ENCODE peak calls at places on chromosomes 6 and 20, in four cellular contexts. J is body of pancreas, Y is GM10248, R is left ventricle myocardium inferior. Z is an unnamed sample.

GRCh38 chr6:15309611-15310283 is 63.9 kb downstream of the JARID2 start:
- DNase-seq in J (no peak), R (no peak), Y (no peak), Z (no peak)

GRCh38 chr6:82877213-82878195 is 188.1 kb downstream of the UBE3D start:
- DNase-seq in Y (no peak), J (no peak), R (no peak), Z (no peak)

GRCh38 chr20:63100926-63101699 is 94.3 kb upstream of the BHLHE23 start:
- DNase-seq in J (no peak), R (peak; percentile 7), Y (no peak), Z (no peak)

GRCh38 chr6:39471954-39472659 is 149.6 kb upstream of the KCNK16 start:
- DNase-seq in Y (peak; percentile 18), R (no peak), J (no peak), Z (no peak)

GRCh38 chr6:65707134-65707826 is at the start of gene EYS:
- DNase-seq in Y (no peak), R (no peak), J (no peak), Z (no peak)

GRCh38 chr20:20211988-20212518 is 155.9 kb upstream of the INSM1 start:
- DNase-seq in R (no peak), Y (no peak), J (no peak), Z (no peak)

GRCh38 chr20:58717278-58718091 is 24.9 kb downstream of the NPEPL1 start:
- DNase-seq in R (peak; percentile 10), J (no peak), Y (peak; percentile 6), Z (no peak)

GRCh38 chr6:70739534-70739933 is 71.9 kb downstream of the SMAP1 start:
- DNase-seq in R (no peak), J (no peak), Y (no peak), Z (no peak)

GRCh38 chr6:157072128-157072527 is 251.2 kb downstream of the TMEM242 start:
- DNase-seq in Y (no peak), J (no peak), R (no peak), Z (no peak)

GRCh38 chr6:135993321-135993720 is 141.8 kb downstream of the PDE7B start:
- DNase-seq in Y (no peak), R (no peak), J (no peak), Z (no peak)

GRCh38 chr6:63634630-63635029 is 972 bp upstream of the PHF3 start:
- DNase-seq in J (no peak), Y (no peak), R (no peak), Z (no peak)

GRCh38 chr6:132499757-132500156 is 13.2 kb downstream of the STX7 start:
- DNase-seq in Y (no peak), R (no peak), J (no peak), Z (no peak)

GRCh38 chr6:13004610-13005009 is 288.0 kb downstream of the PHACTR1 start:
- DNase-seq in Y (no peak), R (no peak), J (no peak), Z (no peak)

GRCh38 chr6:24524801-24525200 is 30.0 kb downstream of the ALDH5A1 start:
- DNase-seq in J (no peak), Y (peak; percentile 45), R (no peak), Z (peak; percentile 45)

GRCh38 chr6:75494290-75494689 is 690 bp upstream of the FILIP1 start:
- DNase-seq in J (no peak), Y (no peak), R (no peak), Z (no peak)

GRCh38 chr6:3825851-3826581 is 23.2 kb upstream of the FAM50B start:
- DNase-seq in Y (no peak), J (peak; percentile 92), R (peak; percentile 86), Z (no peak)

GRCh38 chr20:58649288-58650180 is 1.5 kb upstream of the STX16 start:
- DNase-seq in Y (no peak), R (peak; percentile 39), J (no peak), Z (peak; percentile 48)

GRCh38 chr6:18216411-18216810 is 47.9 kb downstream of the DEK start:
- DNase-seq in J (no peak), R (no peak), Y (no peak), Z (no peak)

GRCh38 chr6:17871169-17871479 is 116.3 kb downstream of the KIF13A start:
- DNase-seq in Y (no peak), J (no peak), R (no peak), Z (no peak)

GRCh38 chr6:2768125-2768524 is 2.9 kb downstream of the WRNIP1 start:
- DNase-seq in R (no peak), Y (no peak), J (no peak), Z (no peak)

GRCh38 chr6:151205971-151206600 is 33.7 kb upstream of the AKAP12 start:
- DNase-seq in J (no peak), R (no peak), Y (no peak), Z (no peak)

GRCh38 chr20:36631651-36632050 is 14.3 kb downstream of the SLA2 start:
- DNase-seq in R (no peak), J (no peak), Y (no peak), Z (no peak)

GRCh38 chr20:59784365-59785117 is 148.9 kb downstream of the SYCP2 start:
- DNase-seq in J (no peak), R (no peak), Y (no peak), Z (no peak)

GRCh38 chr6:75791881-75792280 is 42.8 kb downstream of the MYO6 start:
- DNase-seq in R (no peak), Y (no peak), J (no peak), Z (no peak)

GRCh38 chr6:112984899-112985298 is 637.8 kb downstream of the RFPL4B start:
- DNase-seq in J (no peak), R (no peak), Y (no peak), Z (no peak)

GRCh38 chr6:23511797-23512196 is 614.2 kb upstream of the NRSN1 start:
- DNase-seq in J (no peak), Y (no peak), R (no peak), Z (no peak)

GRCh38 chr6:150334790-150335783 is 33.7 kb upstream of the IYD start:
- DNase-seq in Y (peak; percentile 47), R (no peak), J (peak; percentile 63), Z (peak; percentile 43)

GRCh38 chr20:8933391-8933807 is 135.5 kb upstream of the PLCB4 start:
- DNase-seq in J (no peak), R (no peak), Y (no peak), Z (no peak)

GRCh38 chr20:58703765-58704331 is 11.2 kb downstream of the NPEPL1 start:
- DNase-seq in Y (no peak), J (no peak), R (no peak), Z (no peak)

GRCh38 chr6:137860394-137861005 is 6.6 kb upstream of the TNFAIP3 start:
- DNase-seq in Y (no peak), J (no peak), R (no peak), Z (no peak)

GRCh38 chr6:159852877-159853276 is 37.9 kb upstream of the MAS1 start:
- DNase-seq in R (no peak), J (peak; percentile 18), Y (no peak), Z (peak; percentile 44)

GRCh38 chr6:69379518-69379917 is 417.3 kb downstream of the LMBRD1 start:
- DNase-seq in Y (no peak), J (no peak), R (no peak), Z (no peak)

GRCh38 chr20:54167909-54168872 is 5.6 kb downstream of the CYP24A1 start:
- DNase-seq in R (no peak), Y (no peak), J (no peak), Z (no peak)

DNA sequence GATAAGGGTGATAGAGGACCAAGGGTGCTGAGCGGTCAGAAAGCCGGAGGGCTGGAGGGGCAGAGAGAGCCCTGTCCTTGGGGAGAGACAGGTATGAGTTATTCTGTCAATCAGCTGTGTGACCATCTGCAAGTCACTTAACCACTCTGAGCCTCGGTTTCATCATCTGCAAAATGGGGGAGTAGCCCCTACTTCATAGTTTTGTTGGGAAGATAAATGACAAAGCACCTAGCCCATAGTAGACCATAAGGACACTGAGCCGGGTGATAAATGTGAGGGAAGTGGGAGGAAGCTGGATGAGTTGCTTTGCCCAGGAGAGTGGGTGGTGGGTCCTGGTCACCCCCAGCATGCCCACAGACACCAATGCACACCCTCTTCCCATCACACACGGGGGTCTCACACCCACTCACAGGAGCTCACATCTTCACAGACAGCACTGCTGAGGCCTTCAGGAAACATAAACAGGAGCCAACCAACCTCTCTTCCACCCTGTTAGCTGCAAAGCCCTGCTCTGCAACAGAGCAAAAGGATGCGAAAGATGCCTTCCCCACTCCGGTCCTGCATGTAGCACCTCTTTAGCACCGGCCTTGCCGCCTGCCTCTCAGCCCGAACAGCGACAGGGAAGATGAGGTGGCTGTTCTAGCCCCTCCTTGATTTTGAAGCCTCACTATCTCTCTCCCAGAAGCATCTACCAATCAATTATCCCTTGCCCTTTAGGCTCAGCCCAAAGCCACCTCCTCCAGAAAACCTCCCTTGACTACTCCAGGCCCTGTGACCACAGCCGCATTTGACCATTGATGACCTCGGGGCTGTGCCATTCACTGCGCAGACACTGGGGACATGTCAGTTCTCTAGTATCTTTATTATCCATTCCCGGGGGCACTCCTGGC is 18.9 kb downstream of the SPDEF start:
- DNase-seq in J (no peak), R (no peak), Y (no peak), Z (no peak)
- TF ChIP-seq CTCF in J (no peak), R (no peak), Y (no peak), Z (no peak)

GRCh38 chr6:36702656-36703055 is 5.0 kb downstream of the RAB44 start:
- DNase-seq in J (no peak), R (no peak), Y (no peak), Z (no peak)

GRCh38 chr6:36703081-36703606 is 5.5 kb downstream of the RAB44 start:
- DNase-seq in J (no peak), R (no peak), Y (no peak), Z (no peak)

GRCh38 chr6:36700071-36700811 is 2.6 kb downstream of the RAB44 start:
- DNase-seq in R (no peak), Y (no peak), J (no peak), Z (no peak)

GRCh38 chr6:36700812-36701211 is 3.2 kb downstream of the RAB44 start:
- DNase-seq in J (no peak), R (no peak), Y (no peak), Z (no peak)

DNA sequence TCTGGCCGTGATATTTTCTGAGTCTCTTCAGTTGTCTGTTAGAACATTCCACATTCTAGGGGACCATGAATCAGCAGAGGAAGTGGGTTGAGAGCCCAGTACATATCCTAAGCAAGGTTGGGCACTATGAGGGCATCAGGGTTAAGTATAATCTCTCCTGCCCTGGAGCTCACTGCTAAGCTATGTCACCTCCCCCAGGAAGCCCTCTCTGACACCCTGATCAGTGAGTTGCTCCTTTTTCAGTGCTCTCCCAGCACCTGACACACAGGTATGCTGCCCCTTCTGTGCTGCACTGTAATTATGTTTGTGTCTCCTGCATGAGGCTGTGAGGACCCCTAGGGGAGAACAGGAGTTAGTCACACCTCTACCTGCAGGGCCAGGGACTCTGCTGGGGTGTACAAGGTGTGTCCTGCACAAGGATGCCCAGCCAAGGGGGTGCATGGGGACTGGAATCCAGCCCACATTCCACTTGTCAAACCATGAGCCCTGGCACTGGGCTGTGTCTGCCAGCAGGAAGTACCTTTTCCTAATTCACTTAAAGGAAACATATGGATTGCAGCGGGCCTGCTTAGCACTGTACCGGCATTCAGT is 3.9 kb downstream of the RAB44 start:
- DNase-seq in J (peak; percentile 43), R (no peak), Y (no peak), Z (no peak)
- TF ChIP-seq CTCF in J (peak; percentile 47), R (no peak), Y (no peak), Z (no peak)

DNA sequence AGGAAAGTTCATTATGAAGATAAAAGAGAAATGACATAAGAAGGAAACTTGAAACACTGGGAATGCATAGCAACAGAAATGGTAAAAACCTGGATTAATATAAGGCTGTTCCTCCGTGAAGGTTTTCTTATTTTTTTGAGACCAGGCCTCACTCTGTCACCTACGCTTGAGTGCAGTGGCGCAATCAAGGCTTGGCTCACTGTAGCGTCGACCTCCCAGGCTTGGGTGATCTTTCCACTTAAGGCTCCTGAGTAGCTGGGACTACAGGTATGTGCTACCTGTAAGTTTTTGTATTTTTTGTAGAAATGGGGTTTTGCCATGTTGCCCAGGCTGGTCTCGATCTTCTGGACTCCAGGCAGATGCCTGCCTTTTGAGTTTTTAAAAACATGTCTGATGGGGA is 51.7 kb downstream of the PANK2 start:
- DNase-seq in Y (no peak), J (no peak), R (no peak), Z (no peak)
- TF ChIP-seq CTCF in Y (no peak), J (no peak), R (no peak), Z (no peak)

GRCh38 chr6:134065706-134066105 is 13.3 kb upstream of the SLC2A12 start:
- DNase-seq in J (no peak), Y (peak; percentile 31), R (no peak), Z (peak; percentile 22)
- TF ChIP-seq CTCF in J (peak; percentile 32), Y (peak; percentile 50), R (peak; percentile 50), Z (no peak)

Z was measured in GM20000.